ENCODE peak calls at places on chromosomes 7 and 10, in seven cellular contexts. One of them, this sample, is unnamed.

GRCh38 chr7:143374556-143374955 is 6.6 kb upstream of the ZYX start:
- DNase-seq in naive thymus-derived CD8-positive, alpha-beta T cell: no peak
- DNase-seq in psoas muscle: no peak
- DNase-seq in frontal cortex: no peak
- DNase-seq in stimulated activated CD4-positive, alpha-beta T cell treated with anti-CD3 and anti-CD28 coated beads, Interleukin-1b, Interleukin-23, amount 100 ng/mL, for 24 hours: no peak
- DNase-seq in substantia nigra: no peak
- DNase-seq in spleen: peak; percentile 66
- DNase-seq in this sample: no peak

GRCh38 chr7:143495806-143496672 is 18.4 kb downstream of the TAS2R41 start:
- DNase-seq in naive thymus-derived CD8-positive, alpha-beta T cell: no peak
- DNase-seq in psoas muscle: no peak
- DNase-seq in frontal cortex: no peak
- DNase-seq in stimulated activated CD4-positive, alpha-beta T cell treated with anti-CD3 and anti-CD28 coated beads, Interleukin-1b, Interleukin-23, amount 100 ng/mL, for 24 hours: no peak
- DNase-seq in substantia nigra: no peak
- DNase-seq in spleen: no peak
- DNase-seq in this sample: no peak

GRCh38 chr7:88254721-88255120 is 34.9 kb upstream of the SRI start:
- DNase-seq in naive thymus-derived CD8-positive, alpha-beta T cell: no peak
- DNase-seq in psoas muscle: no peak
- DNase-seq in frontal cortex: no peak
- DNase-seq in stimulated activated CD4-positive, alpha-beta T cell treated with anti-CD3 and anti-CD28 coated beads, Interleukin-1b, Interleukin-23, amount 100 ng/mL, for 24 hours: no peak
- DNase-seq in substantia nigra: no peak
- DNase-seq in spleen: no peak
- DNase-seq in this sample: no peak

GRCh38 chr7:106704000-106704840 is 43.3 kb upstream of the CCDC71L start:
- DNase-seq in naive thymus-derived CD8-positive, alpha-beta T cell: no peak
- DNase-seq in psoas muscle: no peak
- DNase-seq in frontal cortex: no peak
- DNase-seq in stimulated activated CD4-positive, alpha-beta T cell treated with anti-CD3 and anti-CD28 coated beads, Interleukin-1b, Interleukin-23, amount 100 ng/mL, for 24 hours: no peak
- DNase-seq in substantia nigra: no peak
- DNase-seq in spleen: no peak
- DNase-seq in this sample: no peak

GRCh38 chr10:5948999-5949759 is 28.2 kb downstream of the IL15RA start:
- DNase-seq in naive thymus-derived CD8-positive, alpha-beta T cell: no peak
- DNase-seq in psoas muscle: no peak
- DNase-seq in frontal cortex: peak; percentile 47
- DNase-seq in stimulated activated CD4-positive, alpha-beta T cell treated with anti-CD3 and anti-CD28 coated beads, Interleukin-1b, Interleukin-23, amount 100 ng/mL, for 24 hours: no peak
- DNase-seq in substantia nigra: peak; percentile 18
- DNase-seq in spleen: no peak
- DNase-seq in this sample: peak; percentile 47

GRCh38 chr10:78063236-78063635 is 29.6 kb downstream of the RPS24 start:
- DNase-seq in naive thymus-derived CD8-positive, alpha-beta T cell: no peak
- DNase-seq in psoas muscle: no peak
- DNase-seq in frontal cortex: no peak
- DNase-seq in stimulated activated CD4-positive, alpha-beta T cell treated with anti-CD3 and anti-CD28 coated beads, Interleukin-1b, Interleukin-23, amount 100 ng/mL, for 24 hours: no peak
- DNase-seq in substantia nigra: no peak
- DNase-seq in spleen: no peak
- DNase-seq in this sample: no peak

GRCh38 chr7:99106869-99107268 is 37.0 kb downstream of the SMURF1 start:
- DNase-seq in naive thymus-derived CD8-positive, alpha-beta T cell: no peak
- DNase-seq in psoas muscle: no peak
- DNase-seq in frontal cortex: no peak
- DNase-seq in stimulated activated CD4-positive, alpha-beta T cell treated with anti-CD3 and anti-CD28 coated beads, Interleukin-1b, Interleukin-23, amount 100 ng/mL, for 24 hours: no peak
- DNase-seq in substantia nigra: no peak
- DNase-seq in spleen: no peak
- DNase-seq in this sample: no peak

GRCh38 chr7:55073051-55073511 is 54.3 kb downstream of the EGFR start:
- DNase-seq in naive thymus-derived CD8-positive, alpha-beta T cell: no peak
- DNase-seq in psoas muscle: no peak
- DNase-seq in frontal cortex: no peak
- DNase-seq in stimulated activated CD4-positive, alpha-beta T cell treated with anti-CD3 and anti-CD28 coated beads, Interleukin-1b, Interleukin-23, amount 100 ng/mL, for 24 hours: no peak
- DNase-seq in substantia nigra: no peak
- DNase-seq in spleen: no peak
- DNase-seq in this sample: no peak

GRCh38 chr10:33600381-33600780 is 265.9 kb upstream of the NRP1 start:
- DNase-seq in naive thymus-derived CD8-positive, alpha-beta T cell: no peak
- DNase-seq in psoas muscle: no peak
- DNase-seq in frontal cortex: no peak
- DNase-seq in stimulated activated CD4-positive, alpha-beta T cell treated with anti-CD3 and anti-CD28 coated beads, Interleukin-1b, Interleukin-23, amount 100 ng/mL, for 24 hours: no peak
- DNase-seq in substantia nigra: no peak
- DNase-seq in spleen: no peak
- DNase-seq in this sample: no peak

GRCh38 chr7:138352570-138353461 is 107.2 kb upstream of the TRIM24 start:
- DNase-seq in naive thymus-derived CD8-positive, alpha-beta T cell: no peak
- DNase-seq in psoas muscle: no peak
- DNase-seq in frontal cortex: no peak
- DNase-seq in stimulated activated CD4-positive, alpha-beta T cell treated with anti-CD3 and anti-CD28 coated beads, Interleukin-1b, Interleukin-23, amount 100 ng/mL, for 24 hours: no peak
- DNase-seq in substantia nigra: no peak
- DNase-seq in spleen: no peak
- DNase-seq in this sample: no peak

GRCh38 chr10:76126607-76127190 is 695.3 kb downstream of the LRMDA start:
- DNase-seq in naive thymus-derived CD8-positive, alpha-beta T cell: no peak
- DNase-seq in psoas muscle: no peak
- DNase-seq in frontal cortex: no peak
- DNase-seq in stimulated activated CD4-positive, alpha-beta T cell treated with anti-CD3 and anti-CD28 coated beads, Interleukin-1b, Interleukin-23, amount 100 ng/mL, for 24 hours: no peak
- DNase-seq in substantia nigra: no peak
- DNase-seq in spleen: no peak
- DNase-seq in this sample: no peak

GRCh38 chr10:92880233-92880861 is 32.0 kb downstream of the EXOC6 start:
- DNase-seq in naive thymus-derived CD8-positive, alpha-beta T cell: no peak
- DNase-seq in psoas muscle: no peak
- DNase-seq in frontal cortex: no peak
- DNase-seq in stimulated activated CD4-positive, alpha-beta T cell treated with anti-CD3 and anti-CD28 coated beads, Interleukin-1b, Interleukin-23, amount 100 ng/mL, for 24 hours: no peak
- DNase-seq in substantia nigra: no peak
- DNase-seq in spleen: no peak
- DNase-seq in this sample: peak; percentile 57

GRCh38 chr10:96082153-96082552 is 38.8 kb downstream of the CCNJ start:
- DNase-seq in naive thymus-derived CD8-positive, alpha-beta T cell: no peak
- DNase-seq in psoas muscle: no peak
- DNase-seq in frontal cortex: no peak
- DNase-seq in stimulated activated CD4-positive, alpha-beta T cell treated with anti-CD3 and anti-CD28 coated beads, Interleukin-1b, Interleukin-23, amount 100 ng/mL, for 24 hours: no peak
- DNase-seq in substantia nigra: no peak
- DNase-seq in spleen: no peak
- DNase-seq in this sample: no peak

GRCh38 chr10:76626406-76626805 is 1011.2 kb downstream of the KCNMA1 start:
- DNase-seq in naive thymus-derived CD8-positive, alpha-beta T cell: no peak
- DNase-seq in psoas muscle: no peak
- DNase-seq in frontal cortex: no peak
- DNase-seq in stimulated activated CD4-positive, alpha-beta T cell treated with anti-CD3 and anti-CD28 coated beads, Interleukin-1b, Interleukin-23, amount 100 ng/mL, for 24 hours: no peak
- DNase-seq in substantia nigra: no peak
- DNase-seq in spleen: no peak
- DNase-seq in this sample: no peak

GRCh38 chr10:125006188-125006680 is 64.3 kb downstream of the ZRANB1 start:
- DNase-seq in naive thymus-derived CD8-positive, alpha-beta T cell: no peak
- DNase-seq in psoas muscle: no peak
- DNase-seq in frontal cortex: no peak
- DNase-seq in stimulated activated CD4-positive, alpha-beta T cell treated with anti-CD3 and anti-CD28 coated beads, Interleukin-1b, Interleukin-23, amount 100 ng/mL, for 24 hours: no peak
- DNase-seq in substantia nigra: no peak
- DNase-seq in spleen: no peak
- DNase-seq in this sample: no peak

GRCh38 chr7:57328457-57328856 is 121.5 kb upstream of the ZNF716 start:
- DNase-seq in naive thymus-derived CD8-positive, alpha-beta T cell: no peak
- DNase-seq in psoas muscle: peak; percentile 35
- DNase-seq in frontal cortex: no peak
- DNase-seq in stimulated activated CD4-positive, alpha-beta T cell treated with anti-CD3 and anti-CD28 coated beads, Interleukin-1b, Interleukin-23, amount 100 ng/mL, for 24 hours: no peak
- DNase-seq in substantia nigra: no peak
- DNase-seq in spleen: no peak
- DNase-seq in this sample: no peak

GRCh38 chr10:72951760-72952159 is 2.8 kb downstream of the PLA2G12B start:
- DNase-seq in naive thymus-derived CD8-positive, alpha-beta T cell: no peak
- DNase-seq in psoas muscle: no peak
- DNase-seq in frontal cortex: no peak
- DNase-seq in stimulated activated CD4-positive, alpha-beta T cell treated with anti-CD3 and anti-CD28 coated beads, Interleukin-1b, Interleukin-23, amount 100 ng/mL, for 24 hours: no peak
- DNase-seq in substantia nigra: no peak
- DNase-seq in spleen: no peak
- DNase-seq in this sample: no peak

This sample was measured in NCI-H460.